ENCODE peak calls at places on chromosomes 2 and 18, in four cellular contexts. U is H1, Y is H9, E is mesendoderm. A is an unnamed sample.

GRCh38 chr2:685421-685820 is 8.2 kb upstream of the TMEM18 start:
- DNase-seq in U (no peak), E (no peak), Y (no peak), A (no peak)

GRCh38 chr2:112648081-112648480 is 2.3 kb downstream of the SLC20A1 start:
- DNase-seq in E (no peak), U (no peak), Y (no peak), A (no peak)

GRCh38 chr2:225920621-225921020 is 521.1 kb downstream of the NYAP2 start:
- DNase-seq in U (no peak), E (no peak), Y (no peak), A (no peak)

GRCh38 chr2:45616663-45617411 is 5.8 kb upstream of the SRBD1 start:
- DNase-seq in E (no peak), U (no peak), Y (no peak), A (peak)

GRCh38 chr2:166494140-166494544 is at the start of gene SCN7A:
- DNase-seq in E (peak), Y (peak), U (peak), A (peak)

GRCh38 chr2:8615252-8616083 is 66.4 kb upstream of the ID2 start:
- DNase-seq in Y (no peak), E (no peak), U (no peak), A (no peak)

GRCh38 chr2:68943581-68944568 is 8.8 kb downstream of the GKN2 start:
- DNase-seq in U (peak), E (peak), Y (peak), A (peak)

GRCh38 chr2:208363485-208363884 is 43.1 kb upstream of the PTH2R start:
- DNase-seq in U (no peak), E (no peak), Y (no peak), A (peak)

GRCh38 chr18:42029100-42029499 is 74.1 kb downstream of the PIK3C3 start:
- DNase-seq in Y (no peak), U (no peak), E (no peak), A (no peak)

GRCh38 chr2:28927878-28928277 is 33.4 kb downstream of the WDR43 start:
- DNase-seq in E (no peak), U (no peak), Y (no peak), A (peak)

GRCh38 chr2:16127958-16128357 is 187.6 kb downstream of the MYCN start:
- DNase-seq in E (no peak), U (peak), Y (no peak), A (no peak)

GRCh38 chr2:68900496-68901198 is 29.4 kb upstream of the BMP10 start:
- DNase-seq in U (no peak), E (peak), Y (no peak), A (no peak)

GRCh38 chr2:119451336-119452050 is 19.8 kb downstream of the TMEM37 start:
- DNase-seq in U (no peak), Y (no peak), E (no peak), A (no peak)

GRCh38 chr2:128562471-128563347 is 244.0 kb upstream of the HS6ST1 start:
- DNase-seq in U (no peak), Y (no peak), E (no peak), A (peak)

GRCh38 chr18:79816092-79816491 is 18.4 kb downstream of the KCNG2 start:
- DNase-seq in Y (peak), U (no peak), E (no peak), A (no peak)

GRCh38 chr2:219916761-219917160 is 289.3 kb downstream of the SLC4A3 start:
- DNase-seq in E (peak), Y (no peak), U (no peak), A (no peak)

GRCh38 chr18:10475633-10476388 is 21.4 kb downstream of the APCDD1 start:
- DNase-seq in U (no peak), Y (no peak), E (no peak), A (no peak)

GRCh38 chr2:191686079-191686478 is 8.1 kb downstream of the NABP1 start:
- DNase-seq in E (no peak), U (no peak), Y (no peak), A (no peak)

GRCh38 chr2:207825033-207825957 is 55.6 kb upstream of the FZD5 start:
- DNase-seq in E (no peak), U (no peak), Y (no peak), A (no peak)

GRCh38 chr2:85704800-85705679 is 10.9 kb downstream of the GNLY start:
- DNase-seq in U (no peak), E (no peak), Y (no peak), A (no peak)

GRCh38 chr18:3057526-3057925 is 44.6 kb upstream of the LPIN2 start:
- DNase-seq in U (no peak), Y (no peak), E (no peak), A (no peak)

GRCh38 chr2:235521844-235522243 is 28.0 kb downstream of the AGAP1 start:
- DNase-seq in E (no peak), U (no peak), Y (no peak), A (no peak)

GRCh38 chr2:66481100-66481549 is 46.2 kb downstream of the MEIS1 start:
- DNase-seq in U (no peak), E (peak), Y (peak), A (peak)

GRCh38 chr2:60544059-60544458 is 9.4 kb downstream of the BCL11A start:
- DNase-seq in E (no peak), Y (no peak), U (no peak), A (no peak)

GRCh38 chr2:47771211-47771610 is 11.7 kb upstream of the MSH6 start:
- DNase-seq in U (no peak), E (peak), Y (no peak), A (peak)

GRCh38 chr2:214960677-214961076 is 151.2 kb upstream of the BARD1 start:
- DNase-seq in U (no peak), E (no peak), Y (no peak), A (peak)

GRCh38 chr18:26756556-26756955 is 109.0 kb downstream of the AQP4 start:
- DNase-seq in U (no peak), E (no peak), Y (no peak), A (no peak)

GRCh38 chr2:37590119-37590571 is 81.3 kb downstream of the CDC42EP3 start:
- DNase-seq in Y (no peak), E (no peak), U (no peak), A (peak)

GRCh38 chr18:7307586-7307985 is 76.7 kb downstream of the LRRC30 start:
- DNase-seq in U (no peak), Y (no peak), E (no peak), A (no peak)

GRCh38 chr2:40445467-40445866 is 6.4 kb downstream of the SLC8A1 start:
- DNase-seq in Y (no peak), E (no peak), U (no peak), A (peak)

GRCh38 chr2:189865836-189866235 is 81.6 kb downstream of the PMS1 start:
- DNase-seq in U (no peak), Y (no peak), E (no peak), A (no peak)
- H3K56ac ChIP-seq in U (no peak), Y (no peak), E (no peak), A (no peak)

GRCh38 chr2:222810044-222810443 is 50.8 kb upstream of the ACSL3 start:
- DNase-seq in U (no peak), E (no peak), Y (no peak), A (no peak)
- H3K56ac ChIP-seq in U (no peak), E (no peak), Y (no peak), A (no peak)

DNA sequence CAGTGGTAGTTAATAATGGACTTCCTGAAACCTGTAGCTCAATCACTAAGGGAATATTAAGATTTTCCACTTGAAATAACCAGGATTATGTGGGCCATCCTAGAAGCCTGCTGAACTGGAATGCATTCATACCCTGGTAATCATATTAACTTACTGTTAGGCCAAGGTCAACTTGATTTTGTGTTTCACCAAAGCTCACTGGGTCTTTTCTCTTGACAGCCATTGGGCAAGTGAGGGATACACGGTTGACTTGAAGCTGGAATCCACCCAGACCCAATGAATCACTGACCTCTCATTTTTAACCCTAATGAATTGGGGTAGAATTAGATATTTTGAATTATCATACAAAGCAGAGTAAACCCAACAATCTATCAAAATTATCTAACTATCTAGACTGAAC is 167.4 kb downstream of the AFF3 start:
- DNase-seq in Y (no peak), E (no peak), U (no peak), A (peak)
- H3K56ac ChIP-seq in Y (no peak), E (no peak), U (no peak), A (no peak)

GRCh38 chr18:57930476-57930875 is 113.5 kb upstream of the NEDD4L start:
- DNase-seq in U (no peak), E (no peak), Y (no peak), A (no peak)
- H3K56ac ChIP-seq in U (no peak), E (no peak), Y (no peak), A (no peak)

DNA sequence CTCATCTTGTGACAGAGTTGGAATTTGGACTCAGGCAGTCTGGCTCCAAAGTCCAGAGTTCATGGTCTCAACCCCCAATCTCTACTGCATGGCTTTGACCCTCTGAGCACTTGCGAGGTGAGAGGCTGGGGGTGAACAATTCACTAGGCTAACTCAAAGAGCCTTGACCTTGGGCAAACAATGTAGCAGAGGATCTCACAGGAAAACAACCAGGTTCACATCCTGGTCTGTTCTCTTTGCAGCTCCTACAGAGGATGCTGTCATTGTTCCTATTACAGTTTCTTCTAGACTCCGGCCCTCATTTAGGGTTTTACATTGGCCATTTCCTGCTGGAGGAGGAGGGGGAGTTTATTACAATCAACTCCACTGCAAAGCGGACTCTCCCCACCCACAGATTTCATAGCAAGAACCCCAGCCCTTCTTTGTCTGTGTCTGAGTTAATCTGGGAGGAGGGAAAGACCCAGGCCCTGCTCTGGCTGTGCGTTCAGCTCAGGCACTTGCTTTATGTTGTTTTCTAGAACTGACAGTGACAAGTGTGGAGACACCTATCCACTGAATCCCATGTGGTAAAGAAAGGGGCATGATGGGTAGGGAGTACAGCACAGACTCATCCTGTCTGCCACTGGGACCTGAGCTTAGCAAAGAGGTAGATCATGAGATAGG is 101.6 kb downstream of the LBH start:
- DNase-seq in Y (no peak), E (no peak), U (no peak), A (no peak)
- H3K56ac ChIP-seq in Y (no peak), E (peak), U (no peak), A (no peak)

A was measured in IMR-90.